ENCODE peak calls at places on chromosomes 16 and 17, in six cellular contexts. U, R, I, C, X and A are unnamed samples.
A peak's percentile ranks its signal among the peaks of the same experiment; 100 is the strongest.

GRCh38 chr17:54968954-54969400 is 412 bp downstream of the STXBP4 start:
- DNase-seq in U (peak; percentile 50), R (no peak), I (no peak), C (no peak), X (peak; percentile 76), A (no peak)

GRCh38 chr16:78137179-78137578 is 37.7 kb downstream of the WWOX start:
- DNase-seq in U (no peak), R (no peak), I (no peak), C (no peak), X (no peak), A (no peak)

GRCh38 chr17:28811594-28812135 is 30.9 kb downstream of the FAM222B start:
- DNase-seq in U (peak; percentile 21), R (no peak), I (peak; percentile 24), C (no peak), X (peak; percentile 57), A (peak; percentile 63)

GRCh38 chr16:8832383-8833100 is 34.9 kb downstream of the PMM2 start:
- DNase-seq in U (no peak), R (no peak), I (no peak), C (no peak), X (no peak), A (no peak)

GRCh38 chr17:39152134-39152884 is 872 bp upstream of the PLXDC1 start:
- DNase-seq in U (no peak), R (peak; percentile 62), I (peak; percentile 37), C (no peak), X (no peak), A (no peak)

GRCh38 chr17:50440172-50440837 is 14.3 kb downstream of the ACSF2 start:
- DNase-seq in U (no peak), R (no peak), I (no peak), C (peak; percentile 34), X (no peak), A (no peak)

GRCh38 chr16:19745286-19746018 is 27.4 kb downstream of the IQCK start:
- DNase-seq in U (peak; percentile 71), R (no peak), I (no peak), C (no peak), X (no peak), A (no peak)

GRCh38 chr17:36650096-36650764 is 48.8 kb downstream of the MRM1 start:
- DNase-seq in U (no peak), R (no peak), I (no peak), C (no peak), X (no peak), A (no peak)

GRCh38 chr17:9837551-9838471 is 12.1 kb downstream of the GLP2R start:
- DNase-seq in U (peak; percentile 85), R (no peak), I (no peak), C (no peak), X (peak; percentile 77), A (no peak)

GRCh38 chr16:83351846-83352245 is 455.9 kb upstream of the HSBP1 start:
- DNase-seq in U (peak; percentile 20), R (no peak), I (no peak), C (no peak), X (peak; percentile 47), A (no peak)

GRCh38 chr16:586047-586644 is 3.7 kb upstream of the RAB40C start:
- DNase-seq in U (peak; percentile 24), R (no peak), I (no peak), C (peak; percentile 26), X (no peak), A (no peak)

GRCh38 chr16:70735141-70735979 is 49.5 kb upstream of the MTSS2 start:
- DNase-seq in U (peak; percentile 90), R (no peak), I (no peak), C (no peak), X (peak; percentile 57), A (peak; percentile 83)

GRCh38 chr17:43530303-43531081 is 15.6 kb downstream of the ETV4 start:
- DNase-seq in U (peak; percentile 93), R (peak; percentile 93), I (peak; percentile 80), C (peak; percentile 79), X (peak; percentile 94), A (peak; percentile 100)

GRCh38 chr17:1412185-1413110 is 12.4 kb upstream of the YWHAE start:
- DNase-seq in U (no peak), R (no peak), I (no peak), C (no peak), X (no peak), A (no peak)

GRCh38 chr17:1906622-1907021 is 76.8 kb downstream of the RPA1 start:
- DNase-seq in U (no peak), R (no peak), I (peak; percentile 65), C (no peak), X (no peak), A (peak; percentile 70)

GRCh38 chr17:20184977-20185619 is 175.9 kb downstream of the SPECC1 start:
- DNase-seq in U (no peak), R (no peak), I (no peak), C (no peak), X (peak; percentile 59), A (peak; percentile 88)

GRCh38 chr16:21092951-21093350 is 57.7 kb downstream of the DNAH3 start:
- DNase-seq in U (no peak), R (no peak), I (no peak), C (no peak), X (no peak), A (no peak)

GRCh38 chr16:51763072-51763658 is 612.1 kb upstream of the SALL1 start:
- DNase-seq in U (no peak), R (no peak), I (peak; percentile 65), C (no peak), X (peak; percentile 56), A (peak; percentile 74)

GRCh38 chr17:13287226-13287625 is 269.4 kb upstream of the ELAC2 start:
- DNase-seq in U (no peak), R (no peak), I (no peak), C (no peak), X (no peak), A (no peak)

GRCh38 chr17:77424585-77425344 is 284.0 kb downstream of the SEC14L1 start:
- DNase-seq in U (peak; percentile 96), R (no peak), I (no peak), C (no peak), X (peak; percentile 99), A (no peak)

GRCh38 chr17:73510981-73511442 is 133.2 kb downstream of the SDK2 start:
- DNase-seq in U (no peak), R (no peak), I (no peak), C (no peak), X (no peak), A (no peak)

GRCh38 chr17:39867891-39868553 is at the start of gene ZPBP2:
- DNase-seq in U (no peak), R (no peak), I (no peak), C (no peak), X (no peak), A (no peak)

GRCh38 chr16:24736758-24737157 is 7.3 kb downstream of the TNRC6A start:
- DNase-seq in U (no peak), R (no peak), I (no peak), C (no peak), X (no peak), A (no peak)

GRCh38 chr17:7502987-7503386 is 18.8 kb downstream of the POLR2A start:
- DNase-seq in U (no peak), R (peak; percentile 67), I (no peak), C (no peak), X (no peak), A (peak; percentile 37)
- H3K36me3 ChIP-seq in U (peaks cover 73% of the 10 kb centered on the region), R (peaks cover 78% of the 10 kb centered on the region), I (peaks cover 63% of the 10 kb centered on the region), C (peaks cover 62% of the 10 kb centered on the region), X (peaks cover 95% of the 10 kb centered on the region), A (peaks cover 29% of the 10 kb centered on the region)

GRCh38 chr16:88289549-88290344 is 93.0 kb upstream of the ZNF469 start:
- DNase-seq in U (no peak), R (no peak), I (no peak), C (no peak), X (peak; percentile 26), A (no peak)

GRCh38 chr16:88288303-88288702 is 94.5 kb upstream of the ZNF469 start:
- DNase-seq in U (no peak), R (no peak), I (no peak), C (no peak), X (no peak), A (no peak)

GRCh38 chr16:88290850-88291830 is 91.6 kb upstream of the ZNF469 start:
- DNase-seq in U (no peak), R (no peak), I (no peak), C (no peak), X (no peak), A (no peak)

GRCh38 chr16:88287219-88287618 is 95.5 kb upstream of the ZNF469 start:
- DNase-seq in U (no peak), R (peak; percentile 76), I (no peak), C (no peak), X (no peak), A (peak; percentile 22)

DNA sequence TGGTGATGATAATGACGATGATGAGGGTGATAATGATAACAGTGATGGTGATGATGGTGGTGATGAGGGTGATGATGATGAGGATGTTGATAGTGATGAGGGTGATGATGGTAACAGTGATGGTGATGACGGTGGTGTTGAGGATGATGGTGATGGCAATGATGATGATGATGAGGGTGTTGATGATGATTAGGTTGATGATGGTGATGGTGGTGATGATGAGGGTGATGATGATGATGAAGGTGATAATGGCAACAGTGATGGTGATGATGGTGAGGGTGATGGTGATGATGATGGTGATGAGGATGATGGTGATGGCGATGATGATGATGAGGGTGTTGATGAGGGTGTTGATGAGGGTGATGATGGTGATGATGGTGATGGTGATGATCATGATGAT is 93.8 kb upstream of the ZNF469 start:
- DNase-seq in U (no peak), R (no peak), I (no peak), C (no peak), X (no peak), A (no peak)
- H4K8ac ChIP-seq in U (no peak overlapping the region), R (no peak overlapping the region), I (no peak overlapping the region), C (no peak overlapping the region), X (no peak overlapping the region), A (no peak overlapping the region)

DNA sequence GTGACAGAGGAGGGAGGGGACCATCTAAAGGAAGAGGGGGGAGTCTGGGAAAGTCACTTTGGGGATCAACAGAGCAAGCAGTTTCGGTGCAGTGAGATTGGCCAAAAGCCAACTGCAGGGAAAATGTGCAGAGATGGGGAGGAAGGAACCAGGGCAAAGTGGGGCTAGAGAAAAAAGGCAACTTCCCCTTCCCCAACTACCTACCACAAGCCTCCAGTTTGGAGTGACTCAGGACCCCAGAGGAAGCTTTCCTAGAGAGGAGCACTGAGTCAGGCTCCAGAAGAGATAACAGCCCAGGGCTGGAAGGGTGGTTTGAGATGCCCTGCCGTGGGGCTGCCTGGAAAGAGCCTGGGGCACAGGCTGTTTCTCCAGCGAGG is 6.9 kb upstream of the CD300LD start:
- DNase-seq in U (no peak), R (no peak), I (no peak), C (no peak), X (no peak), A (no peak)
- H3K4me2 ChIP-seq in U (no peak overlapping the region), R (no peak overlapping the region), I (no peak overlapping the region), C (no peak overlapping the region), X (no peak overlapping the region), A (no peak overlapping the region)

DNA sequence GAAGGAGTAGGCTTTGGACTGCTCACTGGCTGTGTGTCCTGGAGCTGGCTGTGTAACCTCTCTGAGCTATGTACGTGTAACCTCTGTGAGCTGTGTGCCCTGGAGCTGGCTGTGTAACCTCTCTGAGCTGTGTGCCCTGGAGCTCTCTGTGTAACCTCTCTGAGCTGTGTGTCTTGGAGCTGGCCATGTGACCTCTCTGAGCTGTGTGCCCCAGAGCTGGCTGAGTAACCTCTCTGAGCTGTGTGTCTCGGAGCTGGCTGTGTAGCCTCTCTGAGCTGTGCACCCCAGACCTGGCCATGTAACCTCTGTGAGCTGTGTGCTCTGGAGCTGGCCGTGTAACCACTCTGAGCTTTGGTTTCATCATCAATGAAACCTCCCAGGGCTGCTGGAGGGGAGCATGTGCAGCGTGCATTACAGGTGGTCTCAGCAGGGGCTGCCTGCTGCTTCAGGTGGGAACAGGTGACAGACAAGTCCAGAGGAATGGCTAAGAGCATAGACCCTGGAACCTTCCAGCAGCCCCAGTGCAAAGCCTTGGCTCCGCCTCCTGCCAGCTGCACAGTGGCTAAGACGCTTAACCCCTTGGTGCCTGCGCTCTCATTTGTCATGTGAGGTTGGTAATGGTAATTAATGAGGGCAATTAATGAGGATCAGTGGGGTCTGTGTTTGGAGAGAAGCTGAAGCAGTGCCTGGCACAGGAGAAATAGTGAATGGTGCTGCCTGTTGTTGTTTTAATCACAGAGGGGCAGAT is 86.7 kb downstream of the KATNIP start:
- DNase-seq in U (no peak), R (peak; percentile 50), I (no peak), C (peak; percentile 74), X (no peak), A (no peak)
- H3K36me3 ChIP-seq in U (peaks cover 1% of the 10 kb centered on the region), R (no peaks in the 10 kb centered on the region), I (peaks cover 7% of the 10 kb centered on the region), C (no peaks in the 10 kb centered on the region), X (peaks cover 18% of the 10 kb centered on the region), A (no peaks in the 10 kb centered on the region)